ENCODE peak calls at places on chromosomes 6 and 20, in seven cellular contexts. X is AG10803; E is occipital lobe; K is naive thymus-derived CD4-positive, alpha-beta T cell; V is GM04504; S is H54; W is OCI-LY7. U is an unnamed sample.

GRCh38 chr6:159092631-159093030 is 47.8 kb upstream of the TAGAP start:
- DNase-seq in K (no peak), W (no peak), X (peak; percentile 5), V (no peak), E (no peak), S (no peak), U (no peak)

GRCh38 chr6:149964243-149965190 is 774 bp downstream of the ULBP1 start:
- DNase-seq in X (peak; percentile 28), V (peak; percentile 8), W (no peak), E (no peak), K (no peak), S (no peak), U (peak; percentile 20)

GRCh38 chr6:159981591-159982245 is 12.8 kb downstream of the IGF2R start:
- DNase-seq in X (peak; percentile 73), K (no peak), W (peak; percentile 70), S (no peak), E (no peak), V (no peak), U (no peak)

GRCh38 chr6:24492475-24492874 is 2.3 kb upstream of the ALDH5A1 start:
- DNase-seq in S (no peak), K (no peak), V (no peak), E (no peak), X (peak; percentile 11), W (peak; percentile 70), U (peak; percentile 17)

GRCh38 chr20:24497851-24498250 is 28.4 kb downstream of the SYNDIG1 start:
- DNase-seq in W (no peak), K (no peak), V (no peak), E (no peak), S (no peak), X (no peak), U (no peak)

GRCh38 chr6:118697554-118697953 is 46.2 kb upstream of the CEP85L start:
- DNase-seq in K (no peak), V (no peak), W (no peak), S (no peak), E (no peak), X (no peak), U (no peak)

GRCh38 chr6:144033816-144034540 is 25.9 kb upstream of the PLAGL1 start:
- DNase-seq in X (peak; percentile 93), E (no peak), V (peak; percentile 79), K (no peak), S (no peak), W (no peak), U (no peak)

GRCh38 chr20:35607003-35607735 is 8.5 kb upstream of the SPAG4 start:
- DNase-seq in X (no peak), S (no peak), W (peak; percentile 50), E (no peak), V (no peak), K (no peak), U (no peak)

GRCh38 chr20:34190679-34191090 is 50.5 kb upstream of the ASIP start:
- DNase-seq in V (peak; percentile 74), W (peak; percentile 76), X (peak; percentile 89), S (peak; percentile 82), E (peak; percentile 70), K (no peak), U (peak; percentile 80)

GRCh38 chr6:137283940-137284910 is 65.0 kb upstream of the IFNGR1 start:
- DNase-seq in V (no peak), S (no peak), E (no peak), K (no peak), X (no peak), W (no peak), U (no peak)

GRCh38 chr6:150069707-150070106 is 786 bp upstream of the ULBP3 start:
- DNase-seq in W (no peak), S (no peak), X (no peak), K (no peak), V (no peak), E (no peak), U (no peak)

GRCh38 chr6:156627524-156627923 is 149.7 kb upstream of the ARID1B start:
- DNase-seq in E (no peak), S (no peak), X (no peak), W (no peak), V (no peak), K (no peak), U (no peak)

GRCh38 chr6:83183082-83183828 is 9.8 kb downstream of the PGM3 start:
- DNase-seq in E (no peak), K (no peak), W (no peak), X (peak; percentile 90), V (peak; percentile 88), S (peak; percentile 32), U (no peak)

GRCh38 chr20:2093200-2093781 is 8.3 kb upstream of the STK35 start:
- DNase-seq in X (no peak), S (no peak), K (no peak), W (peak; percentile 58), V (no peak), E (no peak), U (no peak)

GRCh38 chr6:16058188-16058780 is 70.6 kb upstream of the MYLIP start:
- DNase-seq in W (no peak), V (no peak), K (no peak), X (no peak), S (no peak), E (no peak), U (peak; percentile 7)

GRCh38 chr6:109038837-109039398 is 55.7 kb downstream of the SESN1 start:
- DNase-seq in W (no peak), X (no peak), K (no peak), E (no peak), V (no peak), S (no peak), U (no peak)

U was measured in G401.